ENCODE peak calls at places on chromosomes 5 and 9, in eight cellular contexts. One of them, this sample, is unnamed.
A peak's percentile ranks its signal among the peaks of the same experiment; 100 is the strongest.

GRCh38 chr5:79774171-79774854 is 84.7 kb downstream of the CMYA5 start:
- DNase-seq in neural crest cell: peak; percentile 2
- DNase-seq in omental fat pad: no peak
- DNase-seq in MM.1S: no peak
- DNase-seq in endothelial cell: peak; percentile 33
- DNase-seq in GM20000: peak; percentile 20
- DNase-seq in lower leg skin: no peak
- DNase-seq in HFF-Myc: no peak
- DNase-seq in this sample: no peak

GRCh38 chr5:12526113-12526512 is 621.9 kb upstream of the CTNND2 start:
- DNase-seq in lower leg skin: no peak
- DNase-seq in endothelial cell: no peak
- DNase-seq in MM.1S: no peak
- DNase-seq in HFF-Myc: no peak
- DNase-seq in neural crest cell: no peak
- DNase-seq in omental fat pad: no peak
- DNase-seq in GM20000: no peak
- DNase-seq in this sample: no peak

GRCh38 chr5:82735160-82735789 is 341.9 kb downstream of the TMEM167A start:
- DNase-seq in HFF-Myc: no peak
- DNase-seq in lower leg skin: no peak
- DNase-seq in neural crest cell: no peak
- DNase-seq in endothelial cell: no peak
- DNase-seq in omental fat pad: no peak
- DNase-seq in GM20000: no peak
- DNase-seq in MM.1S: no peak
- DNase-seq in this sample: no peak

GRCh38 chr5:16615737-16616535 is 861 bp downstream of the RETREG1 start:
- DNase-seq in omental fat pad: no peak
- DNase-seq in neural crest cell: no peak
- DNase-seq in endothelial cell: no peak
- DNase-seq in lower leg skin: no peak
- DNase-seq in GM20000: peak; percentile 24
- DNase-seq in HFF-Myc: no peak
- DNase-seq in MM.1S: peak; percentile 13
- DNase-seq in this sample: no peak

GRCh38 chr5:141814064-141814982 is 63.9 kb downstream of the PCDH1 start:
- DNase-seq in omental fat pad: peak; percentile 55
- DNase-seq in GM20000: peak; percentile 70
- DNase-seq in endothelial cell: peak; percentile 83
- DNase-seq in neural crest cell: peak; percentile 61
- DNase-seq in HFF-Myc: no peak
- DNase-seq in MM.1S: no peak
- DNase-seq in lower leg skin: no peak
- DNase-seq in this sample: no peak

GRCh38 chr5:80275347-80275746 is 19.5 kb upstream of the SERINC5 start:
- DNase-seq in endothelial cell: peak; percentile 18
- DNase-seq in GM20000: no peak
- DNase-seq in neural crest cell: no peak
- DNase-seq in MM.1S: no peak
- DNase-seq in lower leg skin: no peak
- DNase-seq in omental fat pad: no peak
- DNase-seq in HFF-Myc: no peak
- DNase-seq in this sample: no peak

GRCh38 chr5:69493235-69493925 is 790 bp downstream of the OCLN start:
- DNase-seq in endothelial cell: peak; percentile 38
- DNase-seq in HFF-Myc: no peak
- DNase-seq in neural crest cell: peak; percentile 17
- DNase-seq in GM20000: peak; percentile 80
- DNase-seq in lower leg skin: no peak
- DNase-seq in omental fat pad: no peak
- DNase-seq in MM.1S: peak; percentile 26
- DNase-seq in this sample: peak; percentile 71

GRCh38 chr9:27292646-27293045 is 4.3 kb downstream of the EQTN start:
- DNase-seq in neural crest cell: no peak
- DNase-seq in endothelial cell: no peak
- DNase-seq in HFF-Myc: peak; percentile 46
- DNase-seq in lower leg skin: peak; percentile 88
- DNase-seq in omental fat pad: no peak
- DNase-seq in GM20000: no peak
- DNase-seq in MM.1S: no peak
- DNase-seq in this sample: no peak

GRCh38 chr5:61301345-61301744 is 30.7 kb upstream of the ZSWIM6 start:
- DNase-seq in MM.1S: no peak
- DNase-seq in lower leg skin: no peak
- DNase-seq in omental fat pad: no peak
- DNase-seq in HFF-Myc: peak; percentile 39
- DNase-seq in endothelial cell: no peak
- DNase-seq in neural crest cell: no peak
- DNase-seq in GM20000: no peak
- DNase-seq in this sample: no peak
- TF ChIP-seq CTCF in MM.1S: no peak
- TF ChIP-seq CTCF in lower leg skin: no peak
- TF ChIP-seq CTCF in omental fat pad: no peak
- TF ChIP-seq CTCF in HFF-Myc: no peak
- TF ChIP-seq CTCF in endothelial cell: no peak
- TF ChIP-seq CTCF in neural crest cell: no peak
- TF ChIP-seq CTCF in GM20000: no peak
- TF ChIP-seq CTCF in this sample: no peak

GRCh38 chr9:130998596-130999264 is 10.2 kb upstream of the LAMC3 start:
- DNase-seq in endothelial cell: no peak
- DNase-seq in lower leg skin: no peak
- DNase-seq in neural crest cell: no peak
- DNase-seq in omental fat pad: no peak
- DNase-seq in GM20000: no peak
- DNase-seq in MM.1S: no peak
- DNase-seq in HFF-Myc: no peak
- DNase-seq in this sample: no peak
- TF ChIP-seq CTCF in endothelial cell: no peak
- TF ChIP-seq CTCF in lower leg skin: no peak
- TF ChIP-seq CTCF in neural crest cell: no peak
- TF ChIP-seq CTCF in omental fat pad: no peak
- TF ChIP-seq CTCF in GM20000: no peak
- TF ChIP-seq CTCF in MM.1S: no peak
- TF ChIP-seq CTCF in HFF-Myc: no peak
- TF ChIP-seq CTCF in this sample: no peak

GRCh38 chr5:9288234-9288633 is 257.6 kb downstream of the SEMA5A start:
- DNase-seq in GM20000: no peak
- DNase-seq in MM.1S: no peak
- DNase-seq in endothelial cell: no peak
- DNase-seq in neural crest cell: no peak
- DNase-seq in HFF-Myc: no peak
- DNase-seq in omental fat pad: no peak
- DNase-seq in lower leg skin: no peak
- DNase-seq in this sample: no peak
- TF ChIP-seq CTCF in GM20000: no peak
- TF ChIP-seq CTCF in MM.1S: no peak
- TF ChIP-seq CTCF in endothelial cell: no peak
- TF ChIP-seq CTCF in neural crest cell: no peak
- TF ChIP-seq CTCF in HFF-Myc: no peak
- TF ChIP-seq CTCF in omental fat pad: no peak
- TF ChIP-seq CTCF in lower leg skin: no peak
- TF ChIP-seq CTCF in this sample: no peak

GRCh38 chr5:154849791-154850201 is 607 bp downstream of the FAXDC2 start:
- DNase-seq in endothelial cell: no peak
- DNase-seq in lower leg skin: no peak
- DNase-seq in omental fat pad: no peak
- DNase-seq in neural crest cell: no peak
- DNase-seq in GM20000: no peak
- DNase-seq in MM.1S: no peak
- DNase-seq in HFF-Myc: no peak
- DNase-seq in this sample: no peak
- TF ChIP-seq CTCF in endothelial cell: no peak
- TF ChIP-seq CTCF in lower leg skin: no peak
- TF ChIP-seq CTCF in omental fat pad: no peak
- TF ChIP-seq CTCF in neural crest cell: no peak
- TF ChIP-seq CTCF in GM20000: no peak
- TF ChIP-seq CTCF in MM.1S: no peak
- TF ChIP-seq CTCF in HFF-Myc: no peak
- TF ChIP-seq CTCF in this sample: no peak

This sample was measured in mesothelial cell of epicardium.